ENCODE peak calls at places on chromosomes 7 and 10, in nine cellular contexts. I is cardiac muscle cell; E is neural progenitor cell; B is right atrium auricular region; C is fibroblast of lung; N is ovary; W is ascending aorta; J is Peyer's patch; L is effector memory CD4-positive, alpha-beta T cell. Z is an unnamed sample.

GRCh38 chr10:86064219-86064618 is 302.4 kb downstream of the GRID1 start:
- DNase-seq in E (no peak), B (no peak), L (no peak), I (no peak), W (no peak), J (no peak), C (no peak), N (no peak), Z (no peak)

GRCh38 chr10:28939352-28940157 is 262.2 kb downstream of the BAMBI start:
- DNase-seq in E (peak; percentile 97), J (no peak), L (no peak), C (peak; percentile 77), W (peak; percentile 90), N (peak; percentile 85), I (peak; percentile 34), B (peak; percentile 94), Z (no peak)

GRCh38 chr7:31688347-31688746 is 1.3 kb downstream of the PPP1R17 start:
- DNase-seq in C (no peak), I (no peak), B (no peak), J (no peak), E (no peak), W (no peak), N (no peak), L (no peak), Z (no peak)

GRCh38 chr7:149615690-149616270 is 118.2 kb upstream of the ZNF746 start:
- DNase-seq in I (no peak), C (no peak), L (no peak), E (peak; percentile 8), N (no peak), B (no peak), W (no peak), J (no peak), Z (no peak)

GRCh38 chr7:101308245-101309085 is 13.1 kb downstream of the IFT22 start:
- DNase-seq in W (no peak), J (peak; percentile 81), E (peak; percentile 74), N (peak; percentile 41), L (no peak), I (peak; percentile 72), C (peak; percentile 51), B (no peak), Z (peak; percentile 83)

GRCh38 chr7:31100870-31101269 is 48.8 kb downstream of the ADCYAP1R1 start:
- DNase-seq in C (no peak), W (peak; percentile 13), B (no peak), L (no peak), J (peak; percentile 22), I (no peak), E (no peak), N (peak; percentile 2), Z (no peak)

GRCh38 chr7:2309889-2310331 is 4.3 kb downstream of the SNX8 start:
- DNase-seq in I (peak; percentile 17), C (peak; percentile 87), J (no peak), B (no peak), E (peak; percentile 87), N (no peak), W (no peak), L (no peak), Z (no peak)

GRCh38 chr7:151340794-151341356 is 737 bp upstream of the NUB1 start:
- DNase-seq in J (no peak), L (no peak), B (no peak), E (no peak), W (no peak), I (no peak), C (no peak), N (no peak), Z (peak; percentile 68)

DNA sequence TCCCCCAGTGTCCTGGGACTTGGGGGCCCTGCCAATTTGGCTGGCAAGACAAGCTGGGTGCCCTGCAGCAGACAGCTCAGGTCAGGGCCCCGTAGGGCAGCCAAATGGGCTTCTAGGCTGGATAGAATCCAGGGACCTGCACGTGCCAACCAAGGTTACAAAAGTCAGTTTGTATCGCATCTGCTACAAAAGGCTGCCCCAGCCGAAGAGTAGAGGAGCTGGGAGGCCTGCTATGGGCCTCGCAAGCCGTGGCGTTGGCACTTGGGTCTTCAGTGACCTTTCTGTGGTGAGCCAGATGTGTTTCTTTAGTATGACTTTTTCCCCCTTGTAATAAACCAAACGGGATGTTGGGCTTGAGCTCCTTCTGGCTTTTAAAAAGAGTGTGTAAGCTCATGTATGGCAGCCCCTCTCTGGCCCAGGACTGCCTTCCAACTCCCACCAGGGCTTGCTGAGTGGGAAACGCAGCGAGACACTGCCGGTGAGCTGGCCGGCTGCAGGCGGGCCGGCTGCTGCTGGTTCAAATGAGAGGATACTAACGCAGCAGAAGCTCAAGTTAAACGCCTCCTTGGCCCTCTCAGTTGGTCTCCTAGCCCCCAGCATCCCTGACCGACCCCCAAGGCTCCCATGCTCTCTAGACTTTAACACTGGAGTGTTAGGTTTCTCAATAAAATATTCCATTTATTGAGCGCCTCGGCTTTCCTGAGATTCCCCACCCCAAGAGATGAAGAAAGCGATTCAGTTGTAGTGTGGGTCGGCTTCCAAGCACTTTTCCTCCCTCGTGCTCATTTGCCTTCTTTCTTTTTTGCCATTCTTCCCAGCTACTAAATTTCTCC is 3.1 kb upstream of the HOXA10 start:
- DNase-seq in C (no peak), I (no peak), L (no peak), W (peak; percentile 52), B (no peak), N (no peak), J (peak; percentile 61), E (no peak), Z (no peak)
- H3K4me1 ChIP-seq in C (no peaks in the 10 kb centered on the region), I (no peaks in the 10 kb centered on the region), L (peaks cover 31% of the 10 kb centered on the region), W (peaks cover 18% of the 10 kb centered on the region), B (no peaks in the 10 kb centered on the region), N (peaks cover 14% of the 10 kb centered on the region), J (no peaks in the 10 kb centered on the region), E (no peaks in the 10 kb centered on the region), Z (no peaks in the 10 kb centered on the region)

DNA sequence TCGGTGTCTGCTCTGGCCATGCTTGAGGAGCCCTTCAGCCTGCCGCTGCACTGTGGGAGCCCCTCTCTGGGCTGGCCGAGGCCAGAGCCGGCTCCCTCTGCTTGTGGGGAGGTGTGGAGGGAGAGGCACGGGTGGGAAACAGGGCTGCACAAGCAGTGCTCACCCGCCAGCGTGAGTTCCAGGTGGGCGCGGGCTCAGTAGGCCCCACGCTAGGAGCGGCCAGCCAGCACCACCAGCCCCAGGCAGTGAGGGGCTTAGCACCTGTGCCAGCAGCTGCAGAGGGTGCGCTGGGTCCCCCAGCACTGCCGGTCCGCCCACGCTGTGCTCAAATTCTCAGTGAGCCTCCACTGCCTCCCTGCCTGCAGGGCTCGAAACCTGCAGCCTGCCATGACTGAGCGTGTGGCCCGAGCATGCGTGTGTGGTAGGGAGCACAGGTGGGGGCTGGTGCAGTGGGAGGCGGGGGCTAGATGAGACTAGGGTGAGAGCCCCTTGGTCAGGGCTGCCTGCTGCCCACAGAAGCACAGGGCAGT is 223.0 kb downstream of the ZNF248 start:
- DNase-seq in E (no peak), N (no peak), C (no peak), J (no peak), I (no peak), L (no peak), W (no peak), B (no peak), Z (no peak)
- H3K9me3 ChIP-seq in E (no peaks in the 10 kb centered on the region), N (no peaks in the 10 kb centered on the region), C (no peaks in the 10 kb centered on the region), J (no peaks in the 10 kb centered on the region), I (no peaks in the 10 kb centered on the region), L (no peaks in the 10 kb centered on the region), W (no peaks in the 10 kb centered on the region), B (peaks cover 17% of the 10 kb centered on the region), Z (peaks cover 1% of the 10 kb centered on the region)

GRCh38 chr10:100571069-100571817 is 35.5 kb downstream of the HIF1AN start:
- DNase-seq in L (no peak), C (no peak), J (no peak), E (no peak), N (no peak), I (no peak), B (no peak), W (peak; percentile 21), Z (no peak)

GRCh38 chr10:100570518-100570865 is 34.7 kb downstream of the HIF1AN start:
- DNase-seq in C (no peak), B (no peak), E (no peak), J (no peak), N (no peak), I (no peak), L (no peak), W (peak; percentile 34), Z (no peak)

GRCh38 chr10:100579261-100579660 is 43.5 kb downstream of the HIF1AN start:
- DNase-seq in C (no peak), N (no peak), B (peak; percentile 1), J (no peak), L (no peak), I (no peak), E (no peak), W (no peak), Z (no peak)

GRCh38 chr10:100579691-100580090 is 43.9 kb downstream of the HIF1AN start:
- DNase-seq in N (no peak), W (no peak), C (no peak), E (no peak), I (no peak), L (no peak), J (no peak), B (peak; percentile 23), Z (no peak)

DNA sequence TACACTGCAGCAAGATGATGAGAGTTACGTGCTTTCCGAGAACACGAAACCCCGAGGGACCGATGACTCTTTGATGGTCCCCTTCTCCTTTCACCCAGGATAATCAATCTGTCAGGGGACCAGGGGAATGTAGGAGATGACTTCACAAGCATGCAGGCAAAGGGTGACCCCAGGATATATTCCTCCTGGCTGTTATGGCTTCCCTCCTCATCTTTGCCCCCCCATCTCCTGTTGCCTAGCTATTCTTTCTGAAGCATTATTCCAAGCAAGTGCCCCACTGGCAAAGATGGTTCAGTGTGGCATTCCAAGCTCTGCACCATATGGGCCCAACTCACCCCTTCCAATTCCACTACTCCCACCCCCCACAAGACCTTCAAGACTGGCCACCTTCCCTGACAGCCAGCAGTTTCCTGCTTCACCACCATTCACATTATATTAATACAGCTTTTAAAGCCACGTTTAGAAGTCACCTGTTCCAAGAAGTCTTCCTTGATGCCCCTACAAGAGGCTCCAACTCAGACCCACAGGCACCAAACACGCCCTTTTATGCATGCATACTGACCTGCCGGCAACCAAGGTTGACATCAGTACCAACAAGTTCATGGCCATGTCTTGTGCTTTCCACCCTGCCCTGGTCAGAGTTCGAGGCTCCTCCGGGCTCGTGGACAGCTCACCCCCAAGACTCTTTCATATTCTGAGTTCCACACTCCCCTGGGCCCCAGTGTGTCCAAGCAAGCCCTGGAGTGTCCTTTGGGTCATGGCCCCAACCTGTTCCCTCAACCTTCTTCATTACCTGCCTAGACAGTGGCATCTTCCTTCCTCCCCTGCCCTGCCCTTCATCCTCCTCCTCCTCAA is 40.3 kb downstream of the HIF1AN start:
- DNase-seq in B (peak; percentile 32), C (no peak), J (no peak), E (no peak), W (no peak), I (no peak), N (no peak), L (no peak), Z (no peak)
- H3K27me3 ChIP-seq in B (no peaks in the 10 kb centered on the region), C (peaks cover 17% of the 10 kb centered on the region), J (no peaks in the 10 kb centered on the region), E (peaks cover 96% of the 10 kb centered on the region), W (no peaks in the 10 kb centered on the region), I (peaks cover 64% of the 10 kb centered on the region), N (no peaks in the 10 kb centered on the region), L (peaks cover 3% of the 10 kb centered on the region), Z (peaks cover 15% of the 10 kb centered on the region)

GRCh38 chr10:88064608-88065383 is 201.4 kb downstream of the PTEN start:
- DNase-seq in B (peak; percentile 72), E (no peak), N (peak; percentile 31), L (no peak), J (no peak), C (peak; percentile 90), I (no peak), W (peak; percentile 84), Z (no peak)

GRCh38 chr10:88062798-88063472 is 199.5 kb downstream of the PTEN start:
- DNase-seq in I (peak; percentile 8), N (no peak), C (peak; percentile 69), L (no peak), W (no peak), E (no peak), B (no peak), J (no peak), Z (no peak)

GRCh38 chr10:88062385-88062784 is 199.0 kb downstream of the PTEN start:
- DNase-seq in C (peak; percentile 20), I (peak; percentile 5), B (no peak), N (no peak), L (no peak), W (no peak), E (no peak), J (no peak), Z (no peak)

GRCh38 chr10:88065384-88066049 is 202.1 kb downstream of the PTEN start:
- DNase-seq in W (no peak), B (no peak), C (no peak), J (no peak), E (no peak), I (no peak), L (no peak), N (no peak), Z (no peak)

GRCh38 chr10:88063861-88064521 is 200.6 kb downstream of the PTEN start:
- DNase-seq in N (no peak), J (no peak), C (no peak), E (no peak), L (no peak), I (no peak), W (no peak), B (no peak), Z (no peak)
- H3K4me1 ChIP-seq in N (peaks cover 9% of the 10 kb centered on the region), J (no peaks in the 10 kb centered on the region), C (peaks cover 21% of the 10 kb centered on the region), E (peaks cover 4% of the 10 kb centered on the region), L (peaks cover 34% of the 10 kb centered on the region), I (peaks cover 12% of the 10 kb centered on the region), W (peaks cover 31% of the 10 kb centered on the region), B (no peaks in the 10 kb centered on the region), Z (no peaks in the 10 kb centered on the region)